ENCODE peak calls at places on chromosome 4, in ten cellular contexts. L, N, B, T, H, U, K, V, D and E are unnamed samples.

GRCh38 chr4:173247316-173247715 is 78.7 kb downstream of the GALNT7 start:
- DNase-seq in L (no peak), N (no peak), B (no peak), T (no peak), H (peak; percentile 76), U (no peak), K (no peak), V (no peak), D (no peak), E (no peak)

GRCh38 chr4:42787071-42787463 is 105.4 kb upstream of the GRXCR1 start:
- DNase-seq in L (no peak), N (no peak), B (no peak), T (no peak), H (no peak), U (no peak), K (no peak), V (no peak), D (no peak), E (no peak)

GRCh38 chr4:10526431-10527222 is 69.4 kb upstream of the ZNF518B start:
- DNase-seq in L (no peak), N (no peak), B (no peak), T (no peak), H (no peak), U (no peak), K (no peak), V (no peak), D (no peak), E (peak; percentile 14)

GRCh38 chr4:21656832-21657231 is 291.7 kb downstream of the KCNIP4 start:
- DNase-seq in L (peak; percentile 44), N (no peak), B (no peak), T (peak; percentile 89), H (no peak), U (no peak), K (no peak), V (no peak), D (peak; percentile 10), E (peak; percentile 14)

GRCh38 chr4:123390846-123391456 is 5.6 kb upstream of the SPRY1 start:
- DNase-seq in L (peak; percentile 58), N (no peak), B (no peak), T (no peak), H (peak; percentile 21), U (no peak), K (no peak), V (no peak), D (peak; percentile 59), E (no peak)

GRCh38 chr4:1862055-1862911 is 6.3 kb upstream of the LETM1 start:
- DNase-seq in L (no peak), N (no peak), B (peak; percentile 58), T (no peak), H (no peak), U (no peak), K (no peak), V (no peak), D (peak; percentile 44), E (no peak)

GRCh38 chr4:1191621-1192020 is 19.2 kb upstream of the SPON2 start:
- DNase-seq in L (no peak), N (peak; percentile 2), B (no peak), T (no peak), H (no peak), U (no peak), K (no peak), V (no peak), D (no peak), E (peak; percentile 1)

GRCh38 chr4:41611881-41612871 is 74.2 kb downstream of the LIMCH1 start:
- DNase-seq in L (peak; percentile 68), N (peak; percentile 89), B (no peak), T (peak; percentile 50), H (no peak), U (no peak), K (no peak), V (no peak), D (peak; percentile 82), E (peak; percentile 75)

GRCh38 chr4:54726907-54727306 is 69.2 kb downstream of the KIT start:
- DNase-seq in L (no peak), N (no peak), B (no peak), T (no peak), H (no peak), U (no peak), K (no peak), V (no peak), D (no peak), E (no peak)

GRCh38 chr4:82500830-82501229 is 61.0 kb downstream of the TMEM150C start:
- DNase-seq in L (no peak), N (no peak), B (no peak), T (no peak), H (peak; percentile 64), U (no peak), K (no peak), V (no peak), D (no peak), E (no peak)

GRCh38 chr4:6115746-6116586 is 84.4 kb downstream of the JAKMIP1 start:
- DNase-seq in L (no peak), N (no peak), B (no peak), T (no peak), H (no peak), U (no peak), K (no peak), V (no peak), D (no peak), E (no peak)

GRCh38 chr4:128600996-128601857 is 208.3 kb upstream of the JADE1 start:
- DNase-seq in L (peak; percentile 93), N (peak; percentile 94), B (no peak), T (peak; percentile 88), H (peak; percentile 5), U (no peak), K (no peak), V (no peak), D (peak; percentile 79), E (peak; percentile 84)

GRCh38 chr4:70754470-70754869 is 32.7 kb downstream of the RUFY3 start:
- DNase-seq in L (no peak), N (no peak), B (no peak), T (no peak), H (no peak), U (no peak), K (peak; percentile 30), V (no peak), D (no peak), E (no peak)